ENCODE peak calls at places on chromosome 7, in five cellular contexts. I, L, B, O and R are unnamed samples.

GRCh38 chr7:82044497-82045080 is 274.7 kb upstream of the HGF start:
- DNase-seq in I (peak; percentile 51), B (peak; percentile 63), L (no peak), O (no peak), R (peak; percentile 16)

GRCh38 chr7:31371621-31372020 is 31.1 kb upstream of the NEUROD6 start:
- DNase-seq in B (no peak), L (no peak), O (no peak), I (no peak), R (no peak)

GRCh38 chr7:134888141-134888740 is 98.1 kb upstream of the AGBL3 start:
- DNase-seq in O (no peak), I (no peak), L (no peak), B (no peak), R (no peak)

GRCh38 chr7:153503093-153503492 is 549.1 kb upstream of the DPP6 start:
- DNase-seq in B (no peak), I (no peak), O (no peak), L (no peak), R (no peak)

GRCh38 chr7:1752771-1753562 is 82.9 kb downstream of the ELFN1 start:
- DNase-seq in I (no peak), O (no peak), B (no peak), L (no peak), R (no peak)

GRCh38 chr7:105769951-105770628 is 106.3 kb downstream of the ATXN7L1 start:
- DNase-seq in B (peak; percentile 73), O (no peak), I (no peak), L (no peak), R (no peak)

GRCh38 chr7:151428393-151429231 is 11.3 kb downstream of the CRYGN start:
- DNase-seq in L (no peak), I (peak; percentile 91), B (peak; percentile 91), O (no peak), R (peak; percentile 70)

GRCh38 chr7:40808409-40808942 is 673.7 kb downstream of the SUGCT start:
- DNase-seq in L (no peak), O (no peak), I (no peak), B (peak; percentile 100), R (no peak)

GRCh38 chr7:21504021-21504420 is 38.8 kb upstream of the DNAH11 start:
- DNase-seq in I (no peak), B (no peak), L (no peak), O (no peak), R (no peak)

GRCh38 chr7:144786522-144786921 is 49.3 kb downstream of the TPK1 start:
- DNase-seq in L (no peak), B (no peak), I (peak; percentile 35), O (no peak), R (no peak)

GRCh38 chr7:16989883-16990413 is 108.2 kb upstream of the AGR3 start:
- DNase-seq in O (no peak), B (peak; percentile 87), I (no peak), L (no peak), R (no peak)

GRCh38 chr7:128233471-128233870 is 7.6 kb upstream of the LEP start:
- DNase-seq in O (no peak), B (no peak), L (no peak), I (no peak), R (no peak)

GRCh38 chr7:154928136-154929005 is 74.6 kb downstream of the PAXIP1 start:
- DNase-seq in O (no peak), I (no peak), B (peak; percentile 95), L (peak; percentile 22), R (peak; percentile 57)

GRCh38 chr7:108613147-108613948 is 43.7 kb downstream of the DNAJB9 start:
- DNase-seq in O (no peak), L (no peak), B (peak; percentile 47), I (peak; percentile 62), R (peak; percentile 48)

GRCh38 chr7:17142831-17143541 is 155.5 kb upstream of the AHR start:
- DNase-seq in O (no peak), I (no peak), L (no peak), B (peak; percentile 35), R (no peak)

GRCh38 chr7:40566879-40567278 is 432.1 kb downstream of the SUGCT start:
- DNase-seq in B (no peak), L (no peak), I (no peak), O (no peak), R (no peak)

GRCh38 chr7:95921543-95921942 is 149.2 kb downstream of the DYNC1I1 start:
- DNase-seq in O (no peak), B (peak; percentile 2), I (no peak), L (no peak), R (no peak)

GRCh38 chr7:25559581-25560367 is 331.5 kb upstream of the NPVF start:
- DNase-seq in O (no peak), L (no peak), I (no peak), B (no peak), R (no peak)

GRCh38 chr7:41873781-41874180 is 170.9 kb upstream of the INHBA start:
- DNase-seq in B (peak; percentile 80), O (no peak), I (no peak), L (no peak), R (no peak)

GRCh38 chr7:150686030-150686626 is 622 bp downstream of the GIMAP2 start:
- DNase-seq in O (no peak), I (no peak), B (no peak), L (no peak), R (no peak)